ENCODE peak calls at places on chromosomes 3 and 15, in six cellular contexts. One of them, this sample, is unnamed.

GRCh38 chr15:50353251-50353998 is 1.6 kb downstream of the GABPB1 start:
- DNase-seq in HepG2: no peak
- DNase-seq in K562: peak; percentile 25
- DNase-seq in H1: no peak
- DNase-seq in HCT116: no peak
- DNase-seq in GM12878: no peak
- DNase-seq in this sample: no peak

GRCh38 chr3:99485286-99485685 is 153.1 kb upstream of the COL8A1 start:
- DNase-seq in HepG2: no peak
- DNase-seq in K562: no peak
- DNase-seq in H1: no peak
- DNase-seq in HCT116: no peak
- DNase-seq in GM12878: no peak
- DNase-seq in this sample: no peak

GRCh38 chr3:50255251-50255615 is 13.7 kb upstream of the SEMA3B start:
- DNase-seq in HepG2: no peak
- DNase-seq in K562: no peak
- DNase-seq in H1: no peak
- DNase-seq in HCT116: no peak
- DNase-seq in GM12878: no peak
- DNase-seq in this sample: no peak

GRCh38 chr3:14513566-14514322 is 26.4 kb downstream of the GRIP2 start:
- DNase-seq in HepG2: no peak
- DNase-seq in K562: no peak
- DNase-seq in H1: no peak
- DNase-seq in HCT116: no peak
- DNase-seq in GM12878: no peak
- DNase-seq in this sample: no peak

GRCh38 chr3:172132159-172132586 is 92.8 kb downstream of the FNDC3B start:
- DNase-seq in HepG2: no peak
- DNase-seq in K562: no peak
- DNase-seq in H1: no peak
- DNase-seq in HCT116: no peak
- DNase-seq in GM12878: peak; percentile 66
- DNase-seq in this sample: no peak

GRCh38 chr15:68808091-68808490 is 12.6 kb downstream of the ANP32A start:
- DNase-seq in HepG2: no peak
- DNase-seq in K562: no peak
- DNase-seq in H1: no peak
- DNase-seq in HCT116: no peak
- DNase-seq in GM12878: no peak
- DNase-seq in this sample: no peak

GRCh38 chr3:43185656-43186375 is 79.9 kb upstream of the POMGNT2 start:
- DNase-seq in HepG2: no peak
- DNase-seq in K562: no peak
- DNase-seq in H1: no peak
- DNase-seq in HCT116: no peak
- DNase-seq in GM12878: no peak
- DNase-seq in this sample: no peak

GRCh38 chr3:102181202-102181920 is 253.5 kb upstream of the ZPLD1 start:
- DNase-seq in HepG2: no peak
- DNase-seq in K562: no peak
- DNase-seq in H1: no peak
- DNase-seq in HCT116: no peak
- DNase-seq in GM12878: no peak
- DNase-seq in this sample: no peak

GRCh38 chr3:136750209-136750921 is 1.8 kb downstream of the STAG1 start:
- DNase-seq in HepG2: peak; percentile 9
- DNase-seq in K562: no peak
- DNase-seq in H1: no peak
- DNase-seq in HCT116: no peak
- DNase-seq in GM12878: no peak
- DNase-seq in this sample: no peak

GRCh38 chr15:42348083-42348482 is 11.2 kb upstream of the CAPN3 start:
- DNase-seq in HepG2: no peak
- DNase-seq in K562: no peak
- DNase-seq in H1: no peak
- DNase-seq in HCT116: no peak
- DNase-seq in GM12878: no peak
- DNase-seq in this sample: no peak

DNA sequence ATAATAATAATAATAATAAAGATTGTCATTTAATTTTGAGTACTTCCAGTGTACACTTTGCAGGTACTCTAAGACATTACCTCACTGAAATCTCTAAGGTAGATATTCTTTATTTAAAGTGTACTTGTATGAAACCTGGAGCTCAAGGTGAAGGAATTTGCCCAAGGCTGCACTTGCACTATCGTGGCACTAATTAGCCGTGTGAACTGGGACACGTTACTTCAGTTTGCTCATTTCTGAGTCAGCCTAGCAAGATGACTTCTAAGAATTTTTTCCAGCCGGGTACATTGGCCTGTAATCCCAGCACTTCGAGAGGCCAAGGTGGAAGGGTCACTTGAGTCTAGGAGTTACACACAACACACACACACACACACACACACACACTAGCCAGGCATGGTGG is 33.5 kb downstream of the MLH1 start:
- DNase-seq in HepG2: no peak
- DNase-seq in K562: no peak
- DNase-seq in H1: no peak
- DNase-seq in HCT116: no peak
- DNase-seq in GM12878: no peak
- DNase-seq in this sample: no peak
- TF ChIP-seq YY1 in HepG2: no peak
- TF ChIP-seq YY1 in K562: no peak
- TF ChIP-seq YY1 in H1: no peak
- TF ChIP-seq YY1 in HCT116: no peak
- TF ChIP-seq YY1 in GM12878: no peak
- TF ChIP-seq YY1 in this sample: no peak

GRCh38 chr3:53045107-53045783 is 628 bp downstream of the SFMBT1 start:
- DNase-seq in HepG2: no peak
- DNase-seq in K562: peak; percentile 78
- DNase-seq in H1: no peak
- DNase-seq in HCT116: no peak
- DNase-seq in GM12878: no peak
- DNase-seq in this sample: no peak

GRCh38 chr3:53044371-53045106 is 1.3 kb downstream of the SFMBT1 start:
- DNase-seq in HepG2: no peak
- DNase-seq in K562: peak; percentile 13
- DNase-seq in H1: no peak
- DNase-seq in HCT116: no peak
- DNase-seq in GM12878: no peak
- DNase-seq in this sample: no peak

GRCh38 chr3:53043738-53044137 is 2.1 kb downstream of the SFMBT1 start:
- DNase-seq in HepG2: no peak
- DNase-seq in K562: no peak
- DNase-seq in H1: no peak
- DNase-seq in HCT116: no peak
- DNase-seq in GM12878: no peak
- DNase-seq in this sample: no peak

GRCh38 chr3:53046171-53047170 is 598 bp upstream of the SFMBT1 start:
- DNase-seq in HepG2: no peak
- DNase-seq in K562: no peak
- DNase-seq in H1: peak; percentile 66
- DNase-seq in HCT116: no peak
- DNase-seq in GM12878: no peak
- DNase-seq in this sample: peak; percentile 77

DNA sequence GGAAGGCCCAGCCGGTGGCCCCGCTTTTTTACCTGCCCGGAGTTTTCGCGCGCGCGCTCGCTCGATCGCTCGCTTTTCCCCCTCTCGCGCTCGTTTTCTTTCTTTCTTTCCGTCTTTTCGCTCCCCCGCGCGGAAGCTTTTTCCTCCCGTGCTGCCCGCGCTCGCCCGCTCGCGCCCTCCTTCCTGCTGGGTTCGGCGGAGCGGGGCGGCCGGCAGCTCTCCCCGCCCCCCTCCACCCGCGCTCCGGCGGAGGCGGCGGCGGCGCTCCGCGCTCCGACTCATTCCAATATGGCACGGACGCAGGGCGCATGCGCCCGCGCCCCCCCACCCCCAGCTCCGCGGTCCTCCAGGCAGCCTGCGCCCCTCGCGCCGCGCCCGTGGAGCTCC is at the start of gene SFMBT1:
- DNase-seq in HepG2: no peak
- DNase-seq in K562: peak; percentile 88
- DNase-seq in H1: no peak
- DNase-seq in HCT116: no peak
- DNase-seq in GM12878: no peak
- DNase-seq in this sample: no peak
- TF ChIP-seq ZNF274 in HepG2: no peak
- TF ChIP-seq ZNF274 in K562: no peak
- TF ChIP-seq ZNF274 in H1: no peak
- TF ChIP-seq ZNF274 in HCT116: no peak
- TF ChIP-seq ZNF274 in GM12878: no peak
- TF ChIP-seq ZNF274 in this sample: no peak

GRCh38 chr15:90623854-90624253 is 93.3 kb upstream of the BLM start:
- DNase-seq in HepG2: no peak
- DNase-seq in K562: no peak
- DNase-seq in H1: no peak
- DNase-seq in HCT116: no peak
- DNase-seq in GM12878: no peak
- DNase-seq in this sample: no peak
- H3K36me3 ChIP-seq in HepG2: peaks cover 6% of the 10 kb centered on the region
- H3K36me3 ChIP-seq in K562: peaks cover 48% of the 10 kb centered on the region
- H3K36me3 ChIP-seq in H1: no peaks in the 10 kb centered on the region
- H3K36me3 ChIP-seq in HCT116: peaks cover 6% of the 10 kb centered on the region
- H3K36me3 ChIP-seq in GM12878: peaks cover 2% of the 10 kb centered on the region
- H3K36me3 ChIP-seq in this sample: peaks cover 24% of the 10 kb centered on the region

DNA sequence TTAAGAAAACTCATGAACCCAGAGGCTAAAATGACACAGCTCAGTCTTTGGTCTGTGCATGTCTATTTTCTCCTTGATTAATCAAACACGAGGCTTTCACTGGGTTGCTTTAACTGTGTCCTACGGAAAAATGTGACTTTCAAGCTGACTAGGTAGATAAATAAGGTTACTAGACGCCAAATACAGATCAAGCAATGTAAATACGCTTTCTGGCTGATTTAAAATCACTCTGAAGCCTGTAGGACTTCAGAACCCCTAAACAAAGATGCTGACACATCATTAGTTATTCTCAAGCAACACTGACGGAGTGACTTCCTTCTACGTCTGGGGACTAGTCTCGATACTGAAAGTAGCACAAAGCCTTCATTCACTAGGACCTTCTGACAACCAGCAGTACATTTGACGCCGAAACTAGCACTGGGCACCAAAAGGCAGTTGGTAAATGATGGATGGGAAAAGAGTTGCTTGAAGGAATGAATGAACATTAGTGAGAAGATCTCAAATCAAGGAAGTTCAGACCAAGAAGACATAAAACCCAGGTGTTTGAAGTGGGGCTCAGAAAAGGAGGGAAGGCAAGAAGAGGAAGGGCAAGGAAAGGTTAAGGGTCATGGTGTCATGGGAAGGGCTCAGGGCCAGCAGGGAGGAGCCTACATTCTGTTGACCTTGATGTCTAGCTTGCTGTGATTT is 67.1 kb upstream of the CDV3 start:
- DNase-seq in HepG2: no peak
- DNase-seq in K562: no peak
- DNase-seq in H1: no peak
- DNase-seq in HCT116: no peak
- DNase-seq in GM12878: peak; percentile 93
- DNase-seq in this sample: no peak
- TF ChIP-seq YY1 in HepG2: no peak
- TF ChIP-seq YY1 in K562: no peak
- TF ChIP-seq YY1 in H1: no peak
- TF ChIP-seq YY1 in HCT116: no peak
- TF ChIP-seq YY1 in GM12878: no peak
- TF ChIP-seq YY1 in this sample: no peak

GRCh38 chr3:109005443-109005842 is 51.8 kb upstream of the GUCA1C start:
- DNase-seq in HepG2: no peak
- DNase-seq in K562: no peak
- DNase-seq in H1: no peak
- DNase-seq in HCT116: no peak
- DNase-seq in GM12878: no peak
- DNase-seq in this sample: no peak
- TF ChIP-seq ZNF274 in HepG2: no peak
- TF ChIP-seq ZNF274 in K562: no peak
- TF ChIP-seq ZNF274 in H1: no peak
- TF ChIP-seq ZNF274 in HCT116: no peak
- TF ChIP-seq ZNF274 in GM12878: no peak
- TF ChIP-seq ZNF274 in this sample: no peak

DNA sequence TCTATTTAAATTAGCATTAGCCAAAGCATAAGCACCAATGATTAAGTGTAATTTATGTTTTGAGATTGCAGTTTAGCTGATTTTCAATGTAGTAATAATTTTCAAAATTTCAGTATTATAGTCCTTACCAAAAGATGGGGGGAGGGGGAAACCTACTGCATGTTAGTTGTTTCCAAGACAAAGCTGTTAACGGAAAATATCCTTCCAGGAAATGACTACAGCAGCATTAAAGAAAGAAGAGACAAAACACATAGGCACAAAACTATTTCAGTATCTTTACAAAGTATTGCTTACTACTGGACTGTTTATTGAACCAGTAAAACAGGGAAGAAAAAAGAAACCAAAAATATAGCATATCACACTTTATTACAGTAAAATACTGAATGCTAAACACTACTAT is 10.5 kb downstream of the BNIP2 start:
- DNase-seq in HepG2: no peak
- DNase-seq in K562: no peak
- DNase-seq in H1: no peak
- DNase-seq in HCT116: no peak
- DNase-seq in GM12878: no peak
- DNase-seq in this sample: no peak
- H3K36me3 ChIP-seq in HepG2: peaks cover 12% of the 10 kb centered on the region
- H3K36me3 ChIP-seq in K562: peaks cover 88% of the 10 kb centered on the region
- H3K36me3 ChIP-seq in H1: peaks cover 54% of the 10 kb centered on the region
- H3K36me3 ChIP-seq in HCT116: peaks cover 35% of the 10 kb centered on the region
- H3K36me3 ChIP-seq in GM12878: peaks cover 12% of the 10 kb centered on the region
- H3K36me3 ChIP-seq in this sample: peaks cover 78% of the 10 kb centered on the region

GRCh38 chr3:195133462-195133861 is 137.5 kb downstream of the XXYLT1 start:
- DNase-seq in HepG2: no peak
- DNase-seq in K562: no peak
- DNase-seq in H1: no peak
- DNase-seq in HCT116: no peak
- DNase-seq in GM12878: no peak
- DNase-seq in this sample: no peak
- TF ChIP-seq YY1 in HepG2: no peak
- TF ChIP-seq YY1 in K562: no peak
- TF ChIP-seq YY1 in H1: no peak
- TF ChIP-seq YY1 in HCT116: no peak
- TF ChIP-seq YY1 in GM12878: no peak
- TF ChIP-seq YY1 in this sample: no peak

This sample was measured in NT2/D1.